ENCODE peak calls at places on chromosomes 6 and 20, in nine cellular contexts. One of them, this sample, is unnamed.

GRCh38 chr20:35994994-35995453 is 26.6 kb downstream of the CNBD2 start:
- DNase-seq in AG10803: peak; percentile 77
- DNase-seq in left ventricle myocardium superior: peak; percentile 91
- DNase-seq in stimulated activated naive B cell treated with anti-CD40 and anti-IgM and Interleukin-4, amounts not matched to agents 10 μg/mL and 1 μg/mL and 100 μg/mL, for 72 hours: peak; percentile 67
- DNase-seq in head of caudate nucleus: peak; percentile 81
- DNase-seq in frontal cortex: peak; percentile 53
- DNase-seq in stimulated activated CD4-positive, alpha-beta T cell treated with anti-CD3 and anti-CD28 coated beads, Interleukin-1b, Interleukin-23, amount 100 ng/mL, for 24 hours: peak; percentile 73
- DNase-seq in H54: peak; percentile 71
- DNase-seq in CD8-positive, alpha-beta T cell: peak; percentile 83
- DNase-seq in this sample: peak; percentile 80

GRCh38 chr6:34536251-34536958 is 19.7 kb downstream of the SPDEF start:
- DNase-seq in H54: no peak
- DNase-seq in stimulated activated CD4-positive, alpha-beta T cell treated with anti-CD3 and anti-CD28 coated beads, Interleukin-1b, Interleukin-23, amount 100 ng/mL, for 24 hours: no peak
- DNase-seq in left ventricle myocardium superior: no peak
- DNase-seq in head of caudate nucleus: peak; percentile 45
- DNase-seq in frontal cortex: no peak
- DNase-seq in AG10803: no peak
- DNase-seq in CD8-positive, alpha-beta T cell: no peak
- DNase-seq in stimulated activated naive B cell treated with anti-CD40 and anti-IgM and Interleukin-4, amounts not matched to agents 10 μg/mL and 1 μg/mL and 100 μg/mL, for 72 hours: no peak
- DNase-seq in this sample: no peak

GRCh38 chr6:157265630-157266029 is 57.7 kb downstream of the TMEM242 start:
- DNase-seq in H54: no peak
- DNase-seq in CD8-positive, alpha-beta T cell: no peak
- DNase-seq in frontal cortex: no peak
- DNase-seq in stimulated activated CD4-positive, alpha-beta T cell treated with anti-CD3 and anti-CD28 coated beads, Interleukin-1b, Interleukin-23, amount 100 ng/mL, for 24 hours: no peak
- DNase-seq in left ventricle myocardium superior: no peak
- DNase-seq in head of caudate nucleus: no peak
- DNase-seq in stimulated activated naive B cell treated with anti-CD40 and anti-IgM and Interleukin-4, amounts not matched to agents 10 μg/mL and 1 μg/mL and 100 μg/mL, for 72 hours: no peak
- DNase-seq in AG10803: no peak
- DNase-seq in this sample: no peak

GRCh38 chr20:9021699-9022098 is 47.2 kb upstream of the PLCB4 start:
- DNase-seq in H54: peak; percentile 15
- DNase-seq in AG10803: no peak
- DNase-seq in left ventricle myocardium superior: no peak
- DNase-seq in frontal cortex: no peak
- DNase-seq in stimulated activated CD4-positive, alpha-beta T cell treated with anti-CD3 and anti-CD28 coated beads, Interleukin-1b, Interleukin-23, amount 100 ng/mL, for 24 hours: no peak
- DNase-seq in head of caudate nucleus: no peak
- DNase-seq in CD8-positive, alpha-beta T cell: no peak
- DNase-seq in stimulated activated naive B cell treated with anti-CD40 and anti-IgM and Interleukin-4, amounts not matched to agents 10 μg/mL and 1 μg/mL and 100 μg/mL, for 72 hours: no peak
- DNase-seq in this sample: no peak

GRCh38 chr6:56764081-56764566 is 121.4 kb upstream of the DST start:
- DNase-seq in stimulated activated naive B cell treated with anti-CD40 and anti-IgM and Interleukin-4, amounts not matched to agents 10 μg/mL and 1 μg/mL and 100 μg/mL, for 72 hours: no peak
- DNase-seq in left ventricle myocardium superior: no peak
- DNase-seq in AG10803: peak; percentile 54
- DNase-seq in H54: no peak
- DNase-seq in CD8-positive, alpha-beta T cell: no peak
- DNase-seq in frontal cortex: no peak
- DNase-seq in stimulated activated CD4-positive, alpha-beta T cell treated with anti-CD3 and anti-CD28 coated beads, Interleukin-1b, Interleukin-23, amount 100 ng/mL, for 24 hours: no peak
- DNase-seq in head of caudate nucleus: peak; percentile 70
- DNase-seq in this sample: no peak

GRCh38 chr6:163811317-163811716 is 396.8 kb downstream of the QKI start:
- DNase-seq in left ventricle myocardium superior: no peak
- DNase-seq in AG10803: no peak
- DNase-seq in frontal cortex: no peak
- DNase-seq in CD8-positive, alpha-beta T cell: no peak
- DNase-seq in head of caudate nucleus: no peak
- DNase-seq in H54: no peak
- DNase-seq in stimulated activated naive B cell treated with anti-CD40 and anti-IgM and Interleukin-4, amounts not matched to agents 10 μg/mL and 1 μg/mL and 100 μg/mL, for 72 hours: no peak
- DNase-seq in stimulated activated CD4-positive, alpha-beta T cell treated with anti-CD3 and anti-CD28 coated beads, Interleukin-1b, Interleukin-23, amount 100 ng/mL, for 24 hours: no peak
- DNase-seq in this sample: no peak

GRCh38 chr6:152154559-152155356 is 347.3 kb downstream of the ESR1 start:
- DNase-seq in H54: no peak
- DNase-seq in head of caudate nucleus: no peak
- DNase-seq in CD8-positive, alpha-beta T cell: no peak
- DNase-seq in AG10803: no peak
- DNase-seq in left ventricle myocardium superior: no peak
- DNase-seq in stimulated activated naive B cell treated with anti-CD40 and anti-IgM and Interleukin-4, amounts not matched to agents 10 μg/mL and 1 μg/mL and 100 μg/mL, for 72 hours: no peak
- DNase-seq in frontal cortex: no peak
- DNase-seq in stimulated activated CD4-positive, alpha-beta T cell treated with anti-CD3 and anti-CD28 coated beads, Interleukin-1b, Interleukin-23, amount 100 ng/mL, for 24 hours: no peak
- DNase-seq in this sample: no peak

GRCh38 chr6:138455746-138456392 is 43.4 kb downstream of the NHSL1 start:
- DNase-seq in head of caudate nucleus: no peak
- DNase-seq in stimulated activated CD4-positive, alpha-beta T cell treated with anti-CD3 and anti-CD28 coated beads, Interleukin-1b, Interleukin-23, amount 100 ng/mL, for 24 hours: no peak
- DNase-seq in H54: no peak
- DNase-seq in CD8-positive, alpha-beta T cell: peak; percentile 61
- DNase-seq in stimulated activated naive B cell treated with anti-CD40 and anti-IgM and Interleukin-4, amounts not matched to agents 10 μg/mL and 1 μg/mL and 100 μg/mL, for 72 hours: peak; percentile 24
- DNase-seq in frontal cortex: no peak
- DNase-seq in AG10803: peak; percentile 19
- DNase-seq in left ventricle myocardium superior: no peak
- DNase-seq in this sample: no peak

GRCh38 chr6:135921176-135921575 is 69.7 kb downstream of the PDE7B start:
- DNase-seq in H54: no peak
- DNase-seq in frontal cortex: no peak
- DNase-seq in stimulated activated CD4-positive, alpha-beta T cell treated with anti-CD3 and anti-CD28 coated beads, Interleukin-1b, Interleukin-23, amount 100 ng/mL, for 24 hours: no peak
- DNase-seq in AG10803: no peak
- DNase-seq in stimulated activated naive B cell treated with anti-CD40 and anti-IgM and Interleukin-4, amounts not matched to agents 10 μg/mL and 1 μg/mL and 100 μg/mL, for 72 hours: no peak
- DNase-seq in CD8-positive, alpha-beta T cell: no peak
- DNase-seq in head of caudate nucleus: no peak
- DNase-seq in left ventricle myocardium superior: no peak
- DNase-seq in this sample: no peak

GRCh38 chr20:46343358-46344357 is 35.4 kb upstream of the CDH22 start:
- DNase-seq in H54: no peak
- DNase-seq in left ventricle myocardium superior: no peak
- DNase-seq in AG10803: no peak
- DNase-seq in stimulated activated CD4-positive, alpha-beta T cell treated with anti-CD3 and anti-CD28 coated beads, Interleukin-1b, Interleukin-23, amount 100 ng/mL, for 24 hours: no peak
- DNase-seq in head of caudate nucleus: no peak
- DNase-seq in frontal cortex: no peak
- DNase-seq in CD8-positive, alpha-beta T cell: no peak
- DNase-seq in stimulated activated naive B cell treated with anti-CD40 and anti-IgM and Interleukin-4, amounts not matched to agents 10 μg/mL and 1 μg/mL and 100 μg/mL, for 72 hours: no peak
- DNase-seq in this sample: no peak

GRCh38 chr6:136547336-136547735 is 2.9 kb downstream of the MAP7 start:
- DNase-seq in stimulated activated CD4-positive, alpha-beta T cell treated with anti-CD3 and anti-CD28 coated beads, Interleukin-1b, Interleukin-23, amount 100 ng/mL, for 24 hours: no peak
- DNase-seq in H54: no peak
- DNase-seq in head of caudate nucleus: peak; percentile 18
- DNase-seq in frontal cortex: peak; percentile 50
- DNase-seq in stimulated activated naive B cell treated with anti-CD40 and anti-IgM and Interleukin-4, amounts not matched to agents 10 μg/mL and 1 μg/mL and 100 μg/mL, for 72 hours: no peak
- DNase-seq in AG10803: peak; percentile 61
- DNase-seq in CD8-positive, alpha-beta T cell: no peak
- DNase-seq in left ventricle myocardium superior: no peak
- DNase-seq in this sample: no peak

GRCh38 chr6:92790381-92790780 is 629.0 kb downstream of the EPHA7 start:
- DNase-seq in head of caudate nucleus: no peak
- DNase-seq in left ventricle myocardium superior: no peak
- DNase-seq in AG10803: no peak
- DNase-seq in stimulated activated CD4-positive, alpha-beta T cell treated with anti-CD3 and anti-CD28 coated beads, Interleukin-1b, Interleukin-23, amount 100 ng/mL, for 24 hours: no peak
- DNase-seq in stimulated activated naive B cell treated with anti-CD40 and anti-IgM and Interleukin-4, amounts not matched to agents 10 μg/mL and 1 μg/mL and 100 μg/mL, for 72 hours: no peak
- DNase-seq in frontal cortex: no peak
- DNase-seq in H54: no peak
- DNase-seq in CD8-positive, alpha-beta T cell: no peak
- DNase-seq in this sample: no peak

GRCh38 chr6:47145212-47145611 is 103.1 kb upstream of the ADGRF1 start:
- DNase-seq in stimulated activated CD4-positive, alpha-beta T cell treated with anti-CD3 and anti-CD28 coated beads, Interleukin-1b, Interleukin-23, amount 100 ng/mL, for 24 hours: no peak
- DNase-seq in head of caudate nucleus: no peak
- DNase-seq in stimulated activated naive B cell treated with anti-CD40 and anti-IgM and Interleukin-4, amounts not matched to agents 10 μg/mL and 1 μg/mL and 100 μg/mL, for 72 hours: no peak
- DNase-seq in left ventricle myocardium superior: no peak
- DNase-seq in CD8-positive, alpha-beta T cell: no peak
- DNase-seq in AG10803: peak; percentile 53
- DNase-seq in frontal cortex: no peak
- DNase-seq in H54: no peak
- DNase-seq in this sample: no peak

GRCh38 chr6:83055366-83055964 is 10.2 kb downstream of the UBE3D start:
- DNase-seq in head of caudate nucleus: peak; percentile 62
- DNase-seq in frontal cortex: peak; percentile 26
- DNase-seq in H54: no peak
- DNase-seq in stimulated activated CD4-positive, alpha-beta T cell treated with anti-CD3 and anti-CD28 coated beads, Interleukin-1b, Interleukin-23, amount 100 ng/mL, for 24 hours: no peak
- DNase-seq in CD8-positive, alpha-beta T cell: peak; percentile 29
- DNase-seq in AG10803: peak; percentile 52
- DNase-seq in left ventricle myocardium superior: no peak
- DNase-seq in stimulated activated naive B cell treated with anti-CD40 and anti-IgM and Interleukin-4, amounts not matched to agents 10 μg/mL and 1 μg/mL and 100 μg/mL, for 72 hours: no peak
- DNase-seq in this sample: no peak